ENCODE peak calls at places on chromosome 2, in nine cellular contexts. O is AG04450; S is activated T-cell treated with anti-CD3 and anti-CD28 coated beads for 4 hours; D is right cardiac atrium; G is fibroblast of pulmonary artery; Q is NCI-H1105; J is T-helper 9 cell; W is NCI-H69; R is stimulated activated CD4-positive, alpha-beta T cell treated with anti-CD3 and anti-CD28 coated beads, Interleukin-4, amount 100 ng/mL, for 24 hours. H is an unnamed sample.

GRCh38 chr2:219228026-219228744 is 1.3 kb downstream of the ATG9A start:
- DNase-seq in W (peak), O (no peak), D (no peak), R (no peak), J (no peak), G (no peak), Q (no peak), S (no peak), H (peak)

GRCh38 chr2:111659361-111660281 is 224.4 kb downstream of the ANAPC1 start:
- DNase-seq in W (peak), D (peak), Q (no peak), S (no peak), R (no peak), J (no peak), G (peak), O (no peak), H (peak)

GRCh38 chr2:132757002-132757598 is 87.1 kb upstream of the LYPD1 start:
- DNase-seq in J (no peak), W (no peak), G (no peak), O (no peak), Q (no peak), R (no peak), D (no peak), S (no peak), H (no peak)

GRCh38 chr2:203904022-203904421 is 32.5 kb upstream of the ICOS start:
- DNase-seq in O (no peak), Q (no peak), R (no peak), G (no peak), J (no peak), W (no peak), D (no peak), S (no peak), H (no peak)

GRCh38 chr2:219453691-219454131 is 19.1 kb downstream of the SPEG start:
- DNase-seq in S (no peak), G (peak), Q (no peak), J (no peak), O (peak), W (peak), D (peak), R (no peak), H (peak)

GRCh38 chr2:202545523-202545922 is 89.2 kb upstream of the FAM117B start:
- DNase-seq in R (no peak), S (no peak), Q (no peak), D (no peak), W (peak), J (no peak), O (no peak), G (peak), H (no peak)

GRCh38 chr2:19900536-19901200 is 1.1 kb downstream of the TTC32 start:
- DNase-seq in S (peak), W (peak), O (no peak), Q (no peak), J (no peak), G (peak), D (no peak), R (peak), H (peak)

GRCh38 chr2:111632661-111633060 is 251.3 kb downstream of the ANAPC1 start:
- DNase-seq in O (peak), R (no peak), S (no peak), J (no peak), G (peak), D (no peak), Q (no peak), W (no peak), H (no peak)

GRCh38 chr2:195824478-195824877 is 167.5 kb downstream of the SLC39A10 start:
- DNase-seq in O (no peak), J (no peak), G (no peak), R (no peak), S (no peak), D (no peak), W (no peak), Q (no peak), H (no peak)

GRCh38 chr2:201907128-201907886 is 101.0 kb downstream of the CDK15 start:
- DNase-seq in J (no peak), G (no peak), D (peak), R (no peak), S (no peak), W (no peak), O (no peak), Q (no peak), H (peak)

GRCh38 chr2:133130548-133131246 is 437.6 kb downstream of the NCKAP5 start:
- DNase-seq in Q (no peak), S (no peak), O (no peak), R (no peak), D (no peak), G (peak), J (no peak), W (no peak), H (no peak)

GRCh38 chr2:584863-585823 is 92.1 kb downstream of the TMEM18 start:
- DNase-seq in S (peak), O (no peak), G (no peak), Q (no peak), J (peak), R (peak), W (no peak), D (no peak), H (peak)

GRCh38 chr2:10909050-10909995 is 2.4 kb upstream of the KCNF1 start:
- DNase-seq in W (no peak), G (no peak), S (no peak), D (no peak), J (no peak), O (no peak), Q (no peak), R (no peak), H (peak)

GRCh38 chr2:207235621-207236020 is 69.9 kb upstream of the KLF7 start:
- DNase-seq in R (no peak), S (no peak), D (no peak), O (no peak), J (no peak), G (no peak), W (no peak), Q (no peak), H (no peak)

GRCh38 chr2:214853906-214854305 is 44.4 kb upstream of the BARD1 start:
- DNase-seq in Q (no peak), D (no peak), O (no peak), G (no peak), J (no peak), R (no peak), S (no peak), W (no peak), H (no peak)

GRCh38 chr2:133717497-133717896 is 149.2 kb upstream of the NCKAP5 start:
- DNase-seq in W (no peak), Q (no peak), S (no peak), O (no peak), G (no peak), R (no peak), J (no peak), D (no peak), H (peak)

GRCh38 chr2:176151199-176152099 is at the start of gene HOXD4:
- DNase-seq in W (no peak), J (no peak), Q (no peak), O (no peak), R (no peak), D (no peak), S (no peak), G (no peak), H (no peak)

GRCh38 chr2:83943265-83943664 is 515.8 kb downstream of the SUCLG1 start:
- DNase-seq in R (no peak), J (no peak), Q (no peak), O (no peak), G (no peak), S (no peak), W (no peak), D (no peak), H (no peak)

GRCh38 chr2:171921970-171922229 is 361 bp upstream of the HAT1 start:
- DNase-seq in S (no peak), D (no peak), Q (no peak), O (no peak), J (no peak), R (no peak), W (no peak), G (no peak), H (no peak)

GRCh38 chr2:15647622-15648590 is 56.2 kb downstream of the DDX1 start:
- DNase-seq in W (no peak), O (no peak), D (no peak), S (no peak), Q (no peak), J (no peak), R (no peak), G (no peak), H (no peak)

GRCh38 chr2:73243884-73244570 is 9.9 kb downstream of the CCT7 start:
- DNase-seq in S (no peak), J (no peak), D (no peak), W (peak), R (no peak), O (no peak), Q (peak), G (peak), H (peak)

GRCh38 chr2:102155131-102155702 is 12.7 kb downstream of the IL1R1 start:
- DNase-seq in G (no peak), S (no peak), D (peak), J (no peak), R (no peak), O (no peak), W (no peak), Q (no peak), H (no peak)

GRCh38 chr2:40448476-40449079 is 3.3 kb downstream of the SLC8A1 start:
- DNase-seq in J (no peak), R (no peak), S (no peak), Q (peak), O (no peak), G (peak), W (peak), D (no peak), H (peak)

GRCh38 chr2:167581961-167582574 is 665.3 kb downstream of the STK39 start:
- DNase-seq in W (peak), S (no peak), J (no peak), D (no peak), O (no peak), G (no peak), Q (peak), R (no peak), H (peak)

GRCh38 chr2:112867701-112868631 is 31.4 kb upstream of the IL1B start:
- DNase-seq in S (no peak), R (no peak), W (peak), G (no peak), Q (no peak), J (no peak), O (no peak), D (no peak), H (no peak)

GRCh38 chr2:149692837-149693518 is 105.4 kb upstream of the MMADHC start:
- DNase-seq in Q (no peak), R (no peak), J (no peak), W (no peak), S (no peak), D (no peak), O (no peak), G (peak), H (peak)

GRCh38 chr2:166344286-166345113 is 31.2 kb downstream of the SCN9A start:
- DNase-seq in O (peak), G (peak), J (no peak), R (no peak), D (no peak), W (peak), Q (no peak), S (no peak), H (peak)

GRCh38 chr2:26727641-26728561 is 35.4 kb downstream of the KCNK3 start:
- DNase-seq in D (peak), J (no peak), W (no peak), R (peak), O (no peak), G (no peak), Q (no peak), S (no peak), H (peak)

GRCh38 chr2:200352631-200353030 is 46.1 kb downstream of the SPATS2L start:
- DNase-seq in W (no peak), R (no peak), S (no peak), J (no peak), D (no peak), O (no peak), G (peak), Q (no peak), H (peak)

GRCh38 chr2:218418717-218419458 is at the start of gene VIL1:
- DNase-seq in Q (no peak), S (no peak), G (no peak), O (no peak), D (no peak), W (peak), J (no peak), R (no peak), H (no peak)

GRCh38 chr2:9405636-9406035 is 17.7 kb downstream of the ITGB1BP1 start:
- DNase-seq in R (no peak), O (no peak), D (no peak), S (no peak), Q (no peak), W (no peak), J (no peak), G (peak), H (no peak)

GRCh38 chr2:11811036-11811654 is 64.7 kb downstream of the LPIN1 start:
- DNase-seq in W (no peak), J (no peak), D (no peak), R (no peak), G (no peak), Q (no peak), S (no peak), O (no peak), H (peak)

GRCh38 chr2:46778516-46778915 is 137.1 kb downstream of the MCFD2 start:
- DNase-seq in G (no peak), W (peak), D (peak), O (no peak), Q (no peak), S (no peak), R (no peak), J (no peak), H (no peak)

GRCh38 chr2:227154976-227155375 is 9.0 kb downstream of the COL4A4 start:
- DNase-seq in Q (no peak), R (no peak), J (no peak), W (no peak), G (peak), S (no peak), O (peak), D (peak), H (peak)

GRCh38 chr2:67255933-67256615 is 141.1 kb upstream of the ETAA1 start:
- DNase-seq in J (no peak), G (peak), Q (peak), W (peak), R (no peak), S (no peak), D (no peak), O (peak), H (peak)

GRCh38 chr2:65688166-65688886 is 255.9 kb upstream of the SPRED2 start:
- DNase-seq in S (no peak), D (no peak), J (no peak), O (no peak), R (no peak), G (no peak), W (no peak), Q (no peak), H (no peak)

GRCh38 chr2:145599761-145600160 is 1079.8 kb upstream of the ZEB2 start:
- DNase-seq in S (no peak), G (no peak), D (no peak), W (no peak), R (no peak), Q (no peak), J (no peak), O (no peak), H (peak)

GRCh38 chr2:652881-653480 is 24.2 kb downstream of the TMEM18 start:
- DNase-seq in O (no peak), S (no peak), R (no peak), Q (no peak), W (no peak), D (no peak), G (no peak), J (no peak), H (no peak)